ENCODE peak calls at places on chromosomes 16 and 17, in six cellular contexts. M, A, U, X, Z and I are unnamed samples.

GRCh38 chr17:4318186-4318585 is 48.3 kb downstream of the UBE2G1 start:
- DNase-seq in M (peak; percentile 21), A (no peak), U (no peak), X (no peak), Z (no peak), I (no peak)

GRCh38 chr17:54968954-54969400 is 412 bp downstream of the STXBP4 start:
- DNase-seq in M (no peak), A (no peak), U (peak; percentile 76), X (peak; percentile 50), Z (no peak), I (no peak)

GRCh38 chr17:17118399-17118798 is 76.1 kb downstream of the MPRIP start:
- DNase-seq in M (no peak), A (no peak), U (no peak), X (no peak), Z (no peak), I (no peak)

GRCh38 chr16:87125206-87126155 is 191.7 kb downstream of the C16orf95 start:
- DNase-seq in M (no peak), A (no peak), U (no peak), X (no peak), Z (no peak), I (no peak)

GRCh38 chr17:41538565-41538991 is 10.5 kb upstream of the KRT19 start:
- DNase-seq in M (peak; percentile 57), A (no peak), U (peak; percentile 64), X (peak; percentile 59), Z (no peak), I (no peak)

GRCh38 chr16:69886726-69887125 is 64.4 kb upstream of the CLEC18A start:
- DNase-seq in M (no peak), A (no peak), U (no peak), X (no peak), Z (no peak), I (no peak)

GRCh38 chr16:50093607-50094570 is 28.1 kb downstream of the HEATR3 start:
- DNase-seq in M (no peak), A (no peak), U (no peak), X (no peak), Z (peak; percentile 52), I (no peak)

GRCh38 chr16:12546918-12547607 is 256.6 kb downstream of the CPPED1 start:
- DNase-seq in M (no peak), A (no peak), U (no peak), X (peak; percentile 35), Z (no peak), I (no peak)

GRCh38 chr17:13888043-13888442 is 181.3 kb upstream of the COX10 start:
- DNase-seq in M (no peak), A (no peak), U (peak; percentile 34), X (peak; percentile 35), Z (peak; percentile 4), I (no peak)

GRCh38 chr17:16294560-16294959 is 58.7 kb downstream of the CENPV start:
- DNase-seq in M (no peak), A (no peak), U (no peak), X (no peak), Z (no peak), I (no peak)

GRCh38 chr16:1876468-1876867 is 4.5 kb upstream of the MEIOB start:
- DNase-seq in M (no peak), A (no peak), U (no peak), X (no peak), Z (no peak), I (no peak)

GRCh38 chr16:24075929-24076716 is 180.0 kb upstream of the CACNG3 start:
- DNase-seq in M (peak; percentile 93), A (no peak), U (no peak), X (no peak), Z (peak; percentile 74), I (no peak)

GRCh38 chr16:55502801-55503366 is 6.0 kb upstream of the LPCAT2 start:
- DNase-seq in M (no peak), A (no peak), U (peak; percentile 92), X (peak; percentile 93), Z (peak; percentile 29), I (no peak)

GRCh38 chr17:8125947-8126305 is 2.0 kb upstream of the HES7 start:
- DNase-seq in M (peak; percentile 74), A (no peak), U (peak; percentile 68), X (no peak), Z (peak; percentile 44), I (no peak)

GRCh38 chr16:68031951-68032350 is 8.9 kb downstream of the DUS2 start:
- DNase-seq in M (no peak), A (no peak), U (no peak), X (no peak), Z (peak; percentile 23), I (no peak)

GRCh38 chr17:57938061-57938502 is 17.1 kb downstream of the CUEDC1 start:
- DNase-seq in M (no peak), A (no peak), U (no peak), X (no peak), Z (no peak), I (no peak)

GRCh38 chr17:17324616-17325015 is 21.4 kb downstream of the NT5M start:
- DNase-seq in M (no peak), A (no peak), U (no peak), X (no peak), Z (no peak), I (no peak)

GRCh38 chr16:69930117-69930776 is 20.9 kb upstream of the CLEC18A start:
- DNase-seq in M (peak; percentile 76), A (no peak), U (peak; percentile 66), X (peak; percentile 60), Z (peak; percentile 87), I (peak; percentile 65)

GRCh38 chr17:273994-274832 is 78.4 kb downstream of the RPH3AL start:
- DNase-seq in M (no peak), A (no peak), U (no peak), X (no peak), Z (no peak), I (no peak)

GRCh38 chr16:27943766-27944165 is 119.7 kb downstream of the GSG1L start:
- DNase-seq in M (no peak), A (no peak), U (no peak), X (no peak), Z (no peak), I (no peak)

GRCh38 chr16:29899516-29900101 is at the start of gene SEZ6L2:
- DNase-seq in M (peak; percentile 99), A (peak; percentile 86), U (peak; percentile 97), X (peak; percentile 86), Z (peak; percentile 5), I (peak; percentile 84)

GRCh38 chr16:20314575-20314974 is 12.7 kb downstream of the GP2 start:
- DNase-seq in M (no peak), A (no peak), U (no peak), X (no peak), Z (no peak), I (no peak)

DNA sequence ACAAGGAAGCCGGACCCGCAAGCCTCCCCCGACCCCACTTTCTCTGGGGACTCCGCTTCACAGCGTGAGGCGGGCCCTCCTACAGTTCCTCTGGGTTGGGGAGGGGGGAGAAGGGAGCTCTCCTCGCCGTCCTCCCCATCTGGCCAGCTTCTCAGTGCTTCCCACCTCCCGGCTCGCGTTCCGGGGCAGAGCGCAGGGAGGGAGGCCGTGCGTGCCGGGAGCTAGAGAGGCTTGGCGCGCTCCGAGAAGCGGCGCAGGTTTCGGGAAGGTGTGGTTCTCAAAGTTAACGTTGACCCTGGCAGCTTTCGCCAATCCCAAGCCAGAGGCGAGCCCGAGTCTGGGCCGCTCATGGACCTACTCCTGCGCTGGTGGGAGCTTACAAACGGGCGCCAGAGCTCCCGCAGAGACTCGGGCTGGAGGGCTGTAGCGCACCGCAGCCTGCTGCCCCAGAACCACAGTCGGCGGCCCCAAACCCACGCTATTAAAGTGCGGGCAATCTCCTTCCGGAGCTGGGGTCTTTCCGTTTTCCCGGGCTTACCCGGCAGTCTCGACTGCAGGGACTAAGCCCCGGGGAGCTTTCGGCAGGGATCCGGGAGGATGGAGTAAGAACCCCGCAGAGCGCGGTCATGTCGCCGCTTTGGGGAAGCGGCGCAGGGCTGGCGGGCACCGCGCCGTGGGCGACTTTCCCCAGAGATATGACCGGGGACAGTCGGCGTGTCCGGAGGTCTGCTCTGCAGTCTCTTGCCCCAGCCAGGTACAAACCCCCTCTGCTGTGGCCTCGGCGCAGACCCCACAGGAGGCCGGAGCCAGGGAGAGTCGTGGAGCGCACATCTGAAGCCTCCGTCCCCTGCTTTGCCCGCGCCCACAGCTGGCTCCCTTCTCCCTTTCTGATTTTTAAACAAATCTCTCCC is 797 bp downstream of the CDH11 start:
- DNase-seq in M (peak; percentile 53), A (no peak), U (peak; percentile 50), X (peak; percentile 37), Z (no peak), I (no peak)
- H3K4me3 ChIP-seq in M (peak overlapping the region; percentile 46), A (peak overlapping the region; percentile 76), U (peak overlapping the region; percentile 92), X (peak overlapping the region; percentile 96), Z (peak overlapping the region; percentile 99), I (peak overlapping the region; percentile 30)

GRCh38 chr17:48055531-48056245 is 7.5 kb downstream of the NFE2L1 start:
- DNase-seq in M (peak; percentile 96), A (peak; percentile 70), U (peak; percentile 92), X (peak; percentile 92), Z (no peak), I (no peak)

GRCh38 chr17:48054238-48055185 is 6.4 kb downstream of the NFE2L1 start:
- DNase-seq in M (peak; percentile 99), A (peak; percentile 98), U (peak; percentile 93), X (peak; percentile 60), Z (peak; percentile 60), I (peak; percentile 93)

GRCh38 chr17:48056879-48057278 is 8.7 kb downstream of the NFE2L1 start:
- DNase-seq in M (no peak), A (no peak), U (no peak), X (no peak), Z (no peak), I (no peak)

GRCh38 chr17:48057626-48058025 is 9.5 kb downstream of the NFE2L1 start:
- DNase-seq in M (no peak), A (no peak), U (no peak), X (no peak), Z (no peak), I (no peak)

DNA sequence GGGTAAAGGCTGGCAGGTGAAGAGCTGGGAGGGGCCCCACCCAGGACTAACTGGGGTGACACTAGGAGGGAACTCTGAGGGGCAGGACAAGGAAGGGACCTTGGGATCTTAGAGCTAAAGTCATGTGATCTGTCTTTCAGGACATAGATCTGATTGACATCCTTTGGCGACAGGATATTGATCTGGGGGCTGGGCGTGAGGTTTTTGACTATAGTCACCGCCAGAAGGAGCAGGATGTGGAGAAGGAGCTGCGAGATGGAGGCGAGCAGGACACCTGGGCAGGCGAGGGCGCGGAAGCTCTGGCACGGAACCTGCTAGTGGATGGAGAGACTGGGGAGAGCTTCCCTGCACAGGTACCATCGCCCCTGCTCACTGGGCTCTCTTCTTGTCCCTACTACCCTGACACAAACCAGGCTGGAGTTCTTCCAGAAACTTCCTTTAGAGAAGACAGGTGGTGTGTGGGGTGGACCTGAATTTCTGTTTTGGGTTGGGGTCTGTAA is 8.1 kb downstream of the NFE2L1 start:
- DNase-seq in M (no peak), A (no peak), U (no peak), X (no peak), Z (no peak), I (no peak)
- H2BK120ac ChIP-seq in M (peak overlapping the region; percentile 5), A (peak overlapping the region; percentile 57), U (peak overlapping the region; percentile 30), X (peak overlapping the region; percentile 96), Z (no peak overlapping the region), I (no peak overlapping the region)

GRCh38 chr16:14302031-14302398 is 230.9 kb downstream of the MRTFB start:
- DNase-seq in M (peak; percentile 79), A (no peak), U (peak; percentile 72), X (peak; percentile 60), Z (peak; percentile 87), I (no peak)
- H3K4me3 ChIP-seq in M (peak overlapping the region; percentile 50), A (peak overlapping the region; percentile 98), U (peak overlapping the region; percentile 95), X (peak overlapping the region; percentile 95), Z (peak overlapping the region; percentile 100), I (peak overlapping the region; percentile 65)

GRCh38 chr16:48365601-48366164 is 19.5 kb downstream of the SIAH1 start:
- DNase-seq in M (peak; percentile 97), A (peak; percentile 82), U (peak; percentile 86), X (peak; percentile 80), Z (peak; percentile 69), I (peak; percentile 76)
- H2BK120ac ChIP-seq in M (no peak overlapping the region), A (no peak overlapping the region), U (no peak overlapping the region), X (peak overlapping the region; percentile 75), Z (no peak overlapping the region), I (no peak overlapping the region)